ENCODE peak calls at places on chromosomes 2 and 18, in four cellular contexts. W is MV-4-11, Q is T-cell, F is psoas muscle. I is an unnamed sample.

GRCh38 chr18:12745095-12745820 is 42.4 kb downstream of the PSMG2 start:
- DNase-seq in W (no peak), Q (no peak), F (no peak), I (no peak)

GRCh38 chr2:7262608-7263228 is 345.5 kb downstream of the RNF144A start:
- DNase-seq in W (peak; percentile 15), Q (no peak), F (no peak), I (no peak)

GRCh38 chr2:174762464-174762863 is 1.8 kb downstream of the CHRNA1 start:
- DNase-seq in W (no peak), Q (no peak), F (no peak), I (no peak)

GRCh38 chr2:206430452-206430851 is 12.9 kb upstream of the ADAM23 start:
- DNase-seq in W (no peak), Q (no peak), F (no peak), I (no peak)

GRCh38 chr18:77321823-77322805 is 72.5 kb downstream of the GALR1 start:
- DNase-seq in W (no peak), Q (no peak), F (no peak), I (no peak)

GRCh38 chr2:45992021-45992745 is 305.0 kb upstream of the EPAS1 start:
- DNase-seq in W (no peak), Q (no peak), F (peak; percentile 83), I (peak; percentile 76)

GRCh38 chr18:39521164-39521563 is 1955.6 kb upstream of the CELF4 start:
- DNase-seq in W (no peak), Q (no peak), F (no peak), I (no peak)

GRCh38 chr2:57432528-57432927 is 614.1 kb upstream of the VRK2 start:
- DNase-seq in W (no peak), Q (no peak), F (no peak), I (no peak)

GRCh38 chr2:69309336-69310048 is 77.5 kb downstream of the GFPT1 start:
- DNase-seq in W (peak; percentile 17), Q (no peak), F (no peak), I (no peak)

GRCh38 chr2:100376836-100377235 is 40.6 kb downstream of the CHST10 start:
- DNase-seq in W (no peak), Q (no peak), F (no peak), I (no peak)

GRCh38 chr2:239727776-239728600 is 297.2 kb downstream of the NDUFA10 start:
- DNase-seq in W (no peak), Q (no peak), F (peak; percentile 78), I (no peak)

GRCh38 chr2:136713739-136714138 is 51.6 kb upstream of the THSD7B start:
- DNase-seq in W (no peak), Q (no peak), F (no peak), I (no peak)

GRCh38 chr2:207416111-207416510 is 113.7 kb upstream of the CREB1 start:
- DNase-seq in W (no peak), Q (no peak), F (no peak), I (no peak)

GRCh38 chr18:55489742-55490055 is 98.3 kb downstream of the TCF4 start:
- DNase-seq in W (no peak), Q (no peak), F (no peak), I (no peak)

GRCh38 chr2:240603846-240604245 is 17.3 kb downstream of the CAPN10 start:
- DNase-seq in W (no peak), Q (no peak), F (peak; percentile 43), I (no peak)

GRCh38 chr2:10389596-10389995 is 58.5 kb downstream of the ODC1 start:
- DNase-seq in W (no peak), Q (no peak), F (no peak), I (no peak)

GRCh38 chr2:24382363-24383021 is 22.2 kb upstream of the ITSN2 start:
- DNase-seq in W (peak; percentile 39), Q (peak; percentile 55), F (peak; percentile 67), I (peak; percentile 70)

GRCh38 chr2:127874378-127875271 is 11.1 kb downstream of the AMMECR1L start:
- DNase-seq in W (peak; percentile 37), Q (no peak), F (no peak), I (no peak)

GRCh38 chr2:239156516-239157265 is 244.1 kb downstream of the HDAC4 start:
- DNase-seq in W (no peak), Q (no peak), F (peak; percentile 50), I (no peak)

GRCh38 chr18:5515007-5515744 is 28.6 kb downstream of the EPB41L3 start:
- DNase-seq in W (peak; percentile 99), Q (no peak), F (no peak), I (no peak)

GRCh38 chr2:203913947-203914346 is 22.6 kb upstream of the ICOS start:
- DNase-seq in W (no peak), Q (no peak), F (no peak), I (no peak)

I was measured in NCI-H460.